ENCODE peak calls at places on chromosome 5, in four cellular contexts. L is fibroblast of the aortic adventitia, I is AG04449, Y is H1. U is an unnamed sample.

GRCh38 chr5:140107312-140108092 is 6.4 kb upstream of the PURA start:
- DNase-seq in I (peak; percentile 51), Y (peak; percentile 91), L (peak; percentile 90), U (peak; percentile 94)

GRCh38 chr5:35166043-35166442 is 64.2 kb downstream of the PRLR start:
- DNase-seq in Y (no peak), L (no peak), I (no peak), U (peak; percentile 31)

GRCh38 chr5:158471179-158471924 is 612.4 kb upstream of the CLINT1 start:
- DNase-seq in Y (no peak), I (no peak), L (no peak), U (no peak)

GRCh38 chr5:9196403-9197224 is 349.3 kb downstream of the SEMA5A start:
- DNase-seq in Y (no peak), L (peak; percentile 79), I (no peak), U (peak; percentile 88)

GRCh38 chr5:139694556-139695182 is 46.5 kb downstream of the CXXC5 start:
- DNase-seq in L (no peak), Y (no peak), I (no peak), U (peak; percentile 56)

GRCh38 chr5:177431317-177432142 is 5.1 kb downstream of the GRK6 start:
- DNase-seq in I (no peak), Y (no peak), L (no peak), U (no peak)

GRCh38 chr5:173119719-173120118 is 24.6 kb upstream of the BNIP1 start:
- DNase-seq in Y (no peak), L (no peak), I (no peak), U (no peak)

GRCh38 chr5:44932922-44933585 is 124.3 kb downstream of the MRPS30 start:
- DNase-seq in Y (no peak), I (no peak), L (no peak), U (no peak)

GRCh38 chr5:115685966-115686691 is 60.3 kb upstream of the TMED7 start:
- DNase-seq in Y (no peak), L (peak; percentile 77), I (no peak), U (peak; percentile 20)

GRCh38 chr5:26329562-26330189 is 708.7 kb downstream of the CDH9 start:
- DNase-seq in I (no peak), L (no peak), Y (no peak), U (peak; percentile 4)

GRCh38 chr5:78887384-78888118 is 97.6 kb downstream of the ARSB start:
- DNase-seq in Y (no peak), I (no peak), L (no peak), U (peak; percentile 21)

GRCh38 chr5:166363071-166363470 is 1928.4 kb upstream of the WWC1 start:
- DNase-seq in Y (no peak), I (no peak), L (no peak), U (no peak)

GRCh38 chr5:40021007-40021406 is 596.2 kb upstream of the DAB2 start:
- DNase-seq in I (no peak), Y (no peak), L (peak; percentile 18), U (peak; percentile 23)

GRCh38 chr5:12614608-12615007 is 710.4 kb upstream of the CTNND2 start:
- DNase-seq in Y (no peak), L (no peak), I (no peak), U (no peak)

GRCh38 chr5:72353046-72353445 is 32.9 kb downstream of the PTCD2 start:
- DNase-seq in I (no peak), L (peak; percentile 84), Y (no peak), U (peak; percentile 54)

GRCh38 chr5:6634327-6634713 is 1.1 kb downstream of the SRD5A1 start:
- DNase-seq in L (peak; percentile 19), Y (no peak), I (no peak), U (peak; percentile 33)

GRCh38 chr5:102782245-102782872 is 27.3 kb downstream of the PAM start:
- DNase-seq in L (no peak), I (no peak), Y (no peak), U (no peak)

GRCh38 chr5:36790847-36791246 is 85.7 kb upstream of the NIPBL start:
- DNase-seq in L (no peak), I (no peak), Y (no peak), U (no peak)

GRCh38 chr5:36507332-36507952 is 99.0 kb upstream of the SLC1A3 start:
- DNase-seq in Y (peak; percentile 91), L (peak; percentile 79), I (peak; percentile 9), U (peak; percentile 86)

GRCh38 chr5:40587284-40587882 is 92.3 kb upstream of the PTGER4 start:
- DNase-seq in L (no peak), Y (no peak), I (peak; percentile 16), U (peak; percentile 49)

GRCh38 chr5:144275329-144275728 is 104.7 kb downstream of the KCTD16 start:
- DNase-seq in I (no peak), Y (no peak), L (no peak), U (no peak)

GRCh38 chr5:171528865-171529264 is 109.4 kb downstream of the FGF18 start:
- DNase-seq in I (no peak), Y (no peak), L (no peak), U (no peak)

GRCh38 chr5:169298193-169298592 is 2.7 kb downstream of the SLIT3 start:
- DNase-seq in I (no peak), L (no peak), Y (no peak), U (no peak)

GRCh38 chr5:73232266-73233041 is 59.5 kb downstream of the TMEM174 start:
- DNase-seq in I (no peak), Y (peak; percentile 66), L (no peak), U (no peak)

GRCh38 chr5:24535646-24536045 is 109.1 kb downstream of the CDH10 start:
- DNase-seq in Y (no peak), L (no peak), I (no peak), U (no peak)

GRCh38 chr5:91293131-91293530 is 90.0 kb downstream of the ARRDC3 start:
- DNase-seq in Y (no peak), L (peak; percentile 27), I (no peak), U (peak; percentile 85)

GRCh38 chr5:176415240-176416122 is 858 bp downstream of the CLTB start:
- DNase-seq in Y (peak; percentile 60), I (no peak), L (peak; percentile 54), U (no peak)

GRCh38 chr5:67677422-67677970 is 480.9 kb upstream of the CD180 start:
- DNase-seq in L (no peak), I (no peak), Y (no peak), U (no peak)

GRCh38 chr5:117077142-117077541 is 502.5 kb upstream of the SEMA6A start:
- DNase-seq in L (no peak), Y (no peak), I (no peak), U (peak; percentile 7)

GRCh38 chr5:89694026-89694540 is 715.5 kb downstream of the CETN3 start:
- DNase-seq in L (no peak), Y (no peak), I (no peak), U (no peak)

GRCh38 chr5:170411100-170411499 is 21.9 kb upstream of the KCNMB1 start:
- DNase-seq in I (no peak), Y (no peak), L (no peak), U (no peak)

GRCh38 chr5:95884021-95884333 is 61.5 kb upstream of the GLRX start:
- DNase-seq in Y (no peak), L (peak; percentile 26), I (no peak), U (peak; percentile 75)

GRCh38 chr5:464446-464842 is 21.5 kb downstream of the EXOC3 start:
- DNase-seq in Y (no peak), L (no peak), I (no peak), U (no peak)
- H3K4me3 ChIP-seq in Y (no peak overlapping the region), L (no peak overlapping the region), I (no peak overlapping the region), U (no peak overlapping the region)

GRCh38 chr5:131265318-131265803 is 1.5 kb downstream of the CDC42SE2 start:
- DNase-seq in L (peak; percentile 32), I (no peak), Y (no peak), U (peak; percentile 33)
- TF ChIP-seq CTCF in L (peak; percentile 44), I (no peak), Y (peak; percentile 5), U (peak; percentile 45)

DNA sequence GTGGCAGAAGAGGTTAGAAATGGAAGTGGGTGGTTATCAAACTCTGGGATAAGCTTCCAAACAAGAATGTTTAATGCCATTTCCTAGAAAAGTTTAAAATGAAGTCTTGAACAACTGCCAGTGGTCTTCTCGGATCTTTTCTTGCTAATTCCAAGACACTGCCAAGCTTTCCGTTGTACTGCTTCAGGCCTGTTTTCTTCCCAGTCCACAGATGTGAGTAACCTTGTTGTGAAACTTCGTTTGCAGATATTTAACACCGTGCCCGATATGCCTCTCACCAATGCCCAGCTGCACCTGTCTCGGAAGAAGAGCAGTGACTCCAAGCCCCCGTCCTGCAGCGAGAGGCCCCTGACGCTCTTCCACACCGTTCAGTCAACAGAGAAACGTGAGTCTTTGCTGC is 269.8 kb downstream of the NR3C1 start:
- DNase-seq in Y (no peak), L (peak; percentile 87), I (no peak), U (no peak)
- H3K4me3 ChIP-seq in Y (no peak overlapping the region), L (no peak overlapping the region), I (no peak overlapping the region), U (no peak overlapping the region)

GRCh38 chr5:133421394-133421793 is 190.9 kb downstream of the FSTL4 start:
- DNase-seq in Y (peak; percentile 85), I (no peak), L (peak; percentile 4), U (peak; percentile 60)
- TF ChIP-seq CTCF in Y (peak; percentile 95), I (peak; percentile 26), L (peak; percentile 10), U (peak; percentile 72)

GRCh38 chr5:321233-321725 is at the start of gene AHRR:
- DNase-seq in I (no peak), L (peak; percentile 55), Y (peak; percentile 91), U (peak; percentile 39)
- H3K4me3 ChIP-seq in I (peak within 1 kb of the TSS; percentile 78), L (peak within 1 kb of the TSS; percentile 79), Y (peak within 1 kb of the TSS; percentile 53), U (peak within 1 kb of the TSS; percentile 52)

DNA sequence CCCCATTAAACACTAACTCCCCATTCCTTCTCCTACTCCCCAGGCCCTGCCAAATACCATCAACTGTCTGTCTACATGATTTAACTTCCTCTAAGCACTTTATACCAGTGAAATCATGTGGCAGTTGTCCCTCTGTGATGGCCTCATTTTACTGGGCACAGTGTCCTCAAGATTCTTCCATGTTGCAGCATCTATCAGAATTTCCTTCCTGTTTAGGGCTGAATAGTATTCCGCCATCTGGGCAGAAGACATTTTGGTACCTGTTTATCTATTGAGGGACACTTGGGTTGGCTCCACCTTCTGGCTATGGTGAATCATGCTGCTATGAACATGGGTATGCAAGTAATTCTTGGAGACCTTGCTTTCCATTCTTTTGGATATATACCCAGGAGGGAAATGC is 59.4 kb upstream of the IRX4 start:
- DNase-seq in I (no peak), L (no peak), Y (no peak), U (no peak)
- TF ChIP-seq CTCF in I (no peak), L (no peak), Y (no peak), U (no peak)

GRCh38 chr5:61280766-61281427 is 51.2 kb upstream of the ZSWIM6 start:
- DNase-seq in L (no peak), I (no peak), Y (no peak), U (no peak)

GRCh38 chr5:61286446-61287132 is 45.5 kb upstream of the ZSWIM6 start:
- DNase-seq in I (no peak), L (peak; percentile 70), Y (no peak), U (no peak)

GRCh38 chr5:61281686-61282085 is 50.4 kb upstream of the ZSWIM6 start:
- DNase-seq in I (no peak), Y (no peak), L (no peak), U (no peak)

GRCh38 chr5:61280205-61280604 is 51.9 kb upstream of the ZSWIM6 start:
- DNase-seq in Y (no peak), I (no peak), L (peak; percentile 77), U (peak; percentile 89)

DNA sequence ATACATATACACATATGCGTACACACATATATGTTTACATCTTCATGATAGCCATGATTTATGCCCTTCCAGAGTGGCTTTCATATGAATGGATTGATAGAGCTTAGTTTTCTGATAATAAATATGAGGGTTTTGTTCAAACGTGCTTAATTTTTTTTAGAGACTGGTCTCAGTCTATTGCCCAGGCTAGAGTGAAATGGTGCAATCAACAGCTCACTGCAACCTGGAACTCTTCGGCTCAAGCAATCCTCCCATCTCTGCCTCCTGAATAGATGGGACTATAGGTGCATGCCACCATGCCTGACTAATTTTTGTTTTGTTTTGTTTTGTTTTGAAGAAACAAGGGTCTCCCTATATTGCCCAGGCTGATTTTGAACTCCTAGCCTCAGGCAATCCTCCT is 48.6 kb upstream of the ZSWIM6 start:
- DNase-seq in Y (no peak), I (no peak), L (no peak), U (no peak)
- H3K4me3 ChIP-seq in Y (no peak overlapping the region), I (no peak overlapping the region), L (no peak overlapping the region), U (no peak overlapping the region)